ENCODE peak calls at places on chromosomes 2 and 18, in seven cellular contexts. One of them, this sample, is unnamed.
A peak's percentile ranks its signal among the peaks of the same experiment; 100 is the strongest.

GRCh38 chr2:187679454-187679853 is 125.2 kb upstream of the TFPI start:
- DNase-seq in colonic mucosa: no peak
- DNase-seq in iPS DF 6.9: no peak
- DNase-seq in heart left ventricle: no peak
- DNase-seq in breast epithelium: no peak
- DNase-seq in kidney: no peak
- DNase-seq in stomach: no peak
- DNase-seq in this sample: no peak

GRCh38 chr18:3234457-3234856 is 13.1 kb upstream of the MYL12A start:
- DNase-seq in breast epithelium: no peak
- DNase-seq in iPS DF 6.9: no peak
- DNase-seq in colonic mucosa: no peak
- DNase-seq in stomach: no peak
- DNase-seq in kidney: no peak
- DNase-seq in heart left ventricle: no peak
- DNase-seq in this sample: no peak

GRCh38 chr2:136185991-136186771 is 68.2 kb upstream of the CXCR4 start:
- DNase-seq in kidney: no peak
- DNase-seq in stomach: no peak
- DNase-seq in iPS DF 6.9: no peak
- DNase-seq in colonic mucosa: no peak
- DNase-seq in heart left ventricle: no peak
- DNase-seq in breast epithelium: no peak
- DNase-seq in this sample: peak; percentile 8

GRCh38 chr2:138364554-138365162 is 136.9 kb upstream of the SPOPL start:
- DNase-seq in stomach: no peak
- DNase-seq in kidney: no peak
- DNase-seq in breast epithelium: no peak
- DNase-seq in heart left ventricle: no peak
- DNase-seq in iPS DF 6.9: no peak
- DNase-seq in colonic mucosa: no peak
- DNase-seq in this sample: peak; percentile 75

GRCh38 chr2:219969508-219969907 is 342.1 kb downstream of the SLC4A3 start:
- DNase-seq in iPS DF 6.9: no peak
- DNase-seq in colonic mucosa: no peak
- DNase-seq in stomach: no peak
- DNase-seq in heart left ventricle: no peak
- DNase-seq in breast epithelium: no peak
- DNase-seq in kidney: no peak
- DNase-seq in this sample: peak; percentile 91

GRCh38 chr18:70334728-70335329 is 46.0 kb downstream of the SOCS6 start:
- DNase-seq in heart left ventricle: no peak
- DNase-seq in breast epithelium: no peak
- DNase-seq in kidney: no peak
- DNase-seq in stomach: no peak
- DNase-seq in iPS DF 6.9: no peak
- DNase-seq in colonic mucosa: no peak
- DNase-seq in this sample: no peak

GRCh38 chr2:190847504-190848201 is 33.0 kb upstream of the GLS start:
- DNase-seq in heart left ventricle: no peak
- DNase-seq in breast epithelium: no peak
- DNase-seq in stomach: no peak
- DNase-seq in kidney: no peak
- DNase-seq in iPS DF 6.9: no peak
- DNase-seq in colonic mucosa: no peak
- DNase-seq in this sample: peak; percentile 81

GRCh38 chr2:36549063-36549662 is 48.8 kb downstream of the FEZ2 start:
- DNase-seq in heart left ventricle: no peak
- DNase-seq in breast epithelium: no peak
- DNase-seq in colonic mucosa: no peak
- DNase-seq in kidney: no peak
- DNase-seq in iPS DF 6.9: no peak
- DNase-seq in stomach: no peak
- DNase-seq in this sample: no peak

GRCh38 chr2:141946016-141946415 is 184.8 kb downstream of the LRP1B start:
- DNase-seq in breast epithelium: no peak
- DNase-seq in kidney: no peak
- DNase-seq in colonic mucosa: no peak
- DNase-seq in heart left ventricle: no peak
- DNase-seq in iPS DF 6.9: no peak
- DNase-seq in stomach: no peak
- DNase-seq in this sample: peak; percentile 3

GRCh38 chr18:49499046-49499637 is 12.1 kb upstream of the C18orf32 start:
- DNase-seq in stomach: no peak
- DNase-seq in iPS DF 6.9: no peak
- DNase-seq in heart left ventricle: no peak
- DNase-seq in breast epithelium: no peak
- DNase-seq in kidney: no peak
- DNase-seq in colonic mucosa: no peak
- DNase-seq in this sample: no peak

GRCh38 chr2:45167885-45168284 is 158.6 kb upstream of the SIX2 start:
- DNase-seq in stomach: no peak
- DNase-seq in colonic mucosa: no peak
- DNase-seq in heart left ventricle: no peak
- DNase-seq in iPS DF 6.9: no peak
- DNase-seq in breast epithelium: no peak
- DNase-seq in kidney: no peak
- DNase-seq in this sample: no peak

DNA sequence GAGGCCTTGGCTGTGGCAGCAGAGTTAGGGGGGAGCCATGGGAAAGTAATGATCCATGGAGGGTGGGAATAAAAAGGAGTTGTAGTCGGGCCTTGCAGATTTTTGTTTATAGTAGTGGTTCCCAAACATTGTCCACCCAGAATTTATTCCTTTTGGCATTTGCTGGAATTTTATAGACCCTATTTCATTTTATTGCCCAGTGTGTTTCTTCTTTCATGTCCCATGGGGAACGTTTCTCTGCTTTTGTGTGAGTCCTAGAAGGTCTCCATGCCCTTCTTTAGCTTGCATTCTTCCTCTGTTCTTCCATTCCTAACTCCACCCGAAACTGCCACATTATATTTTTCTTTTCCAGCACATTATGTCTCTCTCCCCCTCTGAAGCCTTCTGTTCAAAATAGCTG is 222.2 kb downstream of the LTBP1 start:
- DNase-seq in breast epithelium: no peak
- DNase-seq in stomach: no peak
- DNase-seq in colonic mucosa: no peak
- DNase-seq in kidney: no peak
- DNase-seq in iPS DF 6.9: no peak
- DNase-seq in heart left ventricle: no peak
- DNase-seq in this sample: no peak
- H3K27ac ChIP-seq in breast epithelium: no peak overlapping the region
- H3K27ac ChIP-seq in stomach: no peak overlapping the region
- H3K27ac ChIP-seq in colonic mucosa: no peak overlapping the region
- H3K27ac ChIP-seq in kidney: no peak overlapping the region
- H3K27ac ChIP-seq in iPS DF 6.9: no peak overlapping the region
- H3K27ac ChIP-seq in heart left ventricle: no peak overlapping the region
- H3K27ac ChIP-seq in this sample: no peak overlapping the region

GRCh38 chr2:240369725-240370585 is 65.5 kb upstream of the GPC1 start:
- DNase-seq in colonic mucosa: peak; percentile 25
- DNase-seq in stomach: peak; percentile 39
- DNase-seq in heart left ventricle: peak; percentile 86
- DNase-seq in iPS DF 6.9: no peak
- DNase-seq in breast epithelium: no peak
- DNase-seq in kidney: peak; percentile 88
- DNase-seq in this sample: peak; percentile 95
- H3K27ac ChIP-seq in colonic mucosa: no peak overlapping the region
- H3K27ac ChIP-seq in stomach: no peak overlapping the region
- H3K27ac ChIP-seq in heart left ventricle: peak overlapping the region; percentile 79
- H3K27ac ChIP-seq in iPS DF 6.9: no peak overlapping the region
- H3K27ac ChIP-seq in breast epithelium: no peak overlapping the region
- H3K27ac ChIP-seq in kidney: peak overlapping the region; percentile 9
- H3K27ac ChIP-seq in this sample: peak overlapping the region; percentile 92

GRCh38 chr2:38528008-38528442 is 74.7 kb downstream of the HNRNPLL start:
- DNase-seq in heart left ventricle: peak; percentile 31
- DNase-seq in stomach: no peak
- DNase-seq in iPS DF 6.9: no peak
- DNase-seq in breast epithelium: no peak
- DNase-seq in colonic mucosa: no peak
- DNase-seq in kidney: no peak
- DNase-seq in this sample: peak; percentile 61
- H3K27ac ChIP-seq in heart left ventricle: no peak overlapping the region
- H3K27ac ChIP-seq in stomach: no peak overlapping the region
- H3K27ac ChIP-seq in iPS DF 6.9: no peak overlapping the region
- H3K27ac ChIP-seq in breast epithelium: peak overlapping the region; percentile 74
- H3K27ac ChIP-seq in colonic mucosa: no peak overlapping the region
- H3K27ac ChIP-seq in kidney: no peak overlapping the region
- H3K27ac ChIP-seq in this sample: peak overlapping the region; percentile 36

GRCh38 chr2:84817239-84817655 is 63.6 kb downstream of the TRABD2A start:
- DNase-seq in colonic mucosa: no peak
- DNase-seq in heart left ventricle: no peak
- DNase-seq in kidney: no peak
- DNase-seq in breast epithelium: no peak
- DNase-seq in iPS DF 6.9: no peak
- DNase-seq in stomach: no peak
- DNase-seq in this sample: no peak
- H3K27ac ChIP-seq in colonic mucosa: no peak overlapping the region
- H3K27ac ChIP-seq in heart left ventricle: no peak overlapping the region
- H3K27ac ChIP-seq in kidney: no peak overlapping the region
- H3K27ac ChIP-seq in breast epithelium: no peak overlapping the region
- H3K27ac ChIP-seq in iPS DF 6.9: no peak overlapping the region
- H3K27ac ChIP-seq in stomach: no peak overlapping the region
- H3K27ac ChIP-seq in this sample: no peak overlapping the region